ENCODE peak calls at places on chromosomes 5 and 9, in four cellular contexts. Q is IMR-90, I is H1, N is H9. C is an unnamed sample.

GRCh38 chr5:89584339-89584956 is 701.5 kb upstream of the MEF2C start:
- DNase-seq in Q (peak; percentile 52), I (no peak), N (no peak), C (no peak)

GRCh38 chr5:131769961-131770360 is 26.9 kb downstream of the FNIP1 start:
- DNase-seq in Q (no peak), I (no peak), N (no peak), C (no peak)

GRCh38 chr5:103393131-103393754 is 134.7 kb downstream of the MACIR start:
- DNase-seq in Q (no peak), I (no peak), N (peak; percentile 45), C (peak; percentile 85)

GRCh38 chr5:115262405-115263247 is at the start of gene PGGT1B:
- DNase-seq in Q (peak; percentile 55), I (peak; percentile 44), N (peak; percentile 83), C (peak; percentile 79)

GRCh38 chr5:110973510-110973909 is 98.0 kb upstream of the TSLP start:
- DNase-seq in Q (no peak), I (no peak), N (no peak), C (peak; percentile 32)

GRCh38 chr9:31848505-31849285 is 535.7 kb upstream of the ACO1 start:
- DNase-seq in Q (no peak), I (no peak), N (no peak), C (no peak)

GRCh38 chr5:29079771-29080170 is 2041.4 kb upstream of the CDH9 start:
- DNase-seq in Q (no peak), I (peak; percentile 39), N (peak; percentile 63), C (peak; percentile 88)

GRCh38 chr9:116287721-116288120 is 134.1 kb downstream of the PAPPA start:
- DNase-seq in Q (peak; percentile 73), I (no peak), N (no peak), C (no peak)

GRCh38 chr9:95757026-95757425 is 118.5 kb upstream of the ERCC6L2 start:
- DNase-seq in Q (peak; percentile 78), I (no peak), N (no peak), C (no peak)

GRCh38 chr5:76836585-76836984 is 13.2 kb upstream of the S100Z start:
- DNase-seq in Q (no peak), I (no peak), N (no peak), C (no peak)

GRCh38 chr5:157051604-157052245 is 7.2 kb downstream of the HAVCR1 start:
- DNase-seq in Q (no peak), I (no peak), N (no peak), C (no peak)

GRCh38 chr5:157217289-157218024 is 36.8 kb downstream of the ITK start:
- DNase-seq in Q (no peak), I (no peak), N (no peak), C (peak; percentile 19)

GRCh38 chr9:20624201-20625002 is 2.1 kb upstream of the MLLT3 start:
- DNase-seq in Q (peak; percentile 79), I (no peak), N (peak; percentile 41), C (peak; percentile 81)

GRCh38 chr5:172499287-172499686 is 45.0 kb upstream of the SH3PXD2B start:
- DNase-seq in Q (no peak), I (no peak), N (peak; percentile 4), C (no peak)

GRCh38 chr9:87137718-87138117 is 190.4 kb upstream of the GAS1 start:
- DNase-seq in Q (no peak), I (no peak), N (no peak), C (no peak)

GRCh38 chr9:13023498-13023897 is 248.7 kb downstream of the LURAP1L start:
- DNase-seq in Q (peak; percentile 2), I (no peak), N (no peak), C (no peak)

GRCh38 chr5:97090944-97091343 is 51.5 kb downstream of the LIX1 start:
- DNase-seq in Q (no peak), I (no peak), N (no peak), C (no peak)

GRCh38 chr9:125841444-125841843 is 94.3 kb downstream of the PBX3 start:
- DNase-seq in Q (no peak), I (no peak), N (no peak), C (no peak)

GRCh38 chr9:8349369-8349768 is 549.8 kb upstream of the DMAC1 start:
- DNase-seq in Q (no peak), I (no peak), N (no peak), C (peak; percentile 20)

GRCh38 chr5:136198453-136198852 is 5.5 kb upstream of the SMIM32 start:
- DNase-seq in Q (no peak), I (no peak), N (no peak), C (no peak)

GRCh38 chr5:124395287-124395686 is 351.2 kb downstream of the ZNF608 start:
- DNase-seq in Q (no peak), I (no peak), N (no peak), C (no peak)

GRCh38 chr5:132063090-132063911 is 2.8 kb downstream of the IL3 start:
- DNase-seq in Q (peak; percentile 64), I (peak; percentile 43), N (peak; percentile 83), C (peak; percentile 78)

GRCh38 chr5:76705574-76705973 is 10.4 kb upstream of the F2R start:
- DNase-seq in Q (no peak), I (no peak), N (no peak), C (no peak)

GRCh38 chr9:138052635-138053320 is 175.2 kb downstream of the CACNA1B start:
- DNase-seq in Q (no peak), I (no peak), N (no peak), C (no peak)

GRCh38 chr9:132319421-132320110 is 35.2 kb downstream of the SETX start:
- DNase-seq in Q (no peak), I (no peak), N (no peak), C (peak; percentile 88)

GRCh38 chr9:91689006-91689405 is 261.0 kb downstream of the ROR2 start:
- DNase-seq in Q (no peak), I (no peak), N (no peak), C (no peak)

GRCh38 chr5:142292249-142292648 is 32.6 kb downstream of the SPRY4 start:
- DNase-seq in Q (no peak), I (no peak), N (no peak), C (peak; percentile 18)
- H3K56ac ChIP-seq in Q (no peak overlapping the region), I (no peak overlapping the region), N (no peak overlapping the region), C (peak overlapping the region; percentile 38)

GRCh38 chr5:158565017-158565789 is 534.5 kb downstream of the EBF1 start:
- DNase-seq in Q (no peak), I (no peak), N (no peak), C (no peak)

GRCh38 chr5:158570502-158570901 is 529.2 kb downstream of the EBF1 start:
- DNase-seq in Q (no peak), I (no peak), N (no peak), C (peak; percentile 8)

GRCh38 chr5:158573829-158574228 is 525.9 kb downstream of the EBF1 start:
- DNase-seq in Q (no peak), I (no peak), N (no peak), C (no peak)

GRCh38 chr5:158563774-158564390 is 535.8 kb downstream of the EBF1 start:
- DNase-seq in Q (no peak), I (no peak), N (no peak), C (no peak)

GRCh38 chr5:158569534-158569933 is 530.2 kb downstream of the EBF1 start:
- DNase-seq in Q (no peak), I (no peak), N (peak; percentile 45), C (peak; percentile 94)
- H3K56ac ChIP-seq in Q (no peak overlapping the region), I (no peak overlapping the region), N (no peak overlapping the region), C (no peak overlapping the region)

GRCh38 chr5:143146161-143146560 is 257.3 kb downstream of the NR3C1 start:
- DNase-seq in Q (no peak), I (no peak), N (no peak), C (no peak)

GRCh38 chr5:143149759-143150158 is 253.7 kb downstream of the NR3C1 start:
- DNase-seq in Q (no peak), I (no peak), N (no peak), C (no peak)

GRCh38 chr5:143147382-143147781 is 256.1 kb downstream of the NR3C1 start:
- DNase-seq in Q (no peak), I (no peak), N (no peak), C (no peak)

GRCh38 chr5:143148461-143149170 is 254.9 kb downstream of the NR3C1 start:
- DNase-seq in Q (peak; percentile 76), I (no peak), N (no peak), C (no peak)

DNA sequence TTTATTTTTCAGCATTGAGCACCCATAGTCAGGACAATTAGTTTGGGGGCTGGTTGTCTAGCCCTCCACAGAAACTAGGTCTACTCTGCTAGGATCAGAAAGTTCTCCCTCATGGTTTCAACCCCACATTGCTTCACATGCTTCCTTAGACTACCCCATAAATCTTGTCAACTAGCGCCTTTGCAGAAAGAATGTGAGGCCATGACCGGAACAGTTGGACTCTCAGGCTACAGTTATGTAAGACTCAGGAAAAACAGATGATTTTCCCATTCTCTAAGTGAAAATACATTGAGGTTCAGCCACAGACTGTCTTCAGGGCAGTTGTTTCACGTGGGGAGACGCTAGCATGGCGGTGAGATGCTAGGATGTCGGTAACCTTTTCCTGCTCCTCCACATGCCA is 255.6 kb downstream of the NR3C1 start:
- DNase-seq in Q (peak; percentile 57), I (no peak), N (no peak), C (no peak)
- H3K56ac ChIP-seq in Q (no peak overlapping the region), I (no peak overlapping the region), N (no peak overlapping the region), C (no peak overlapping the region)

DNA sequence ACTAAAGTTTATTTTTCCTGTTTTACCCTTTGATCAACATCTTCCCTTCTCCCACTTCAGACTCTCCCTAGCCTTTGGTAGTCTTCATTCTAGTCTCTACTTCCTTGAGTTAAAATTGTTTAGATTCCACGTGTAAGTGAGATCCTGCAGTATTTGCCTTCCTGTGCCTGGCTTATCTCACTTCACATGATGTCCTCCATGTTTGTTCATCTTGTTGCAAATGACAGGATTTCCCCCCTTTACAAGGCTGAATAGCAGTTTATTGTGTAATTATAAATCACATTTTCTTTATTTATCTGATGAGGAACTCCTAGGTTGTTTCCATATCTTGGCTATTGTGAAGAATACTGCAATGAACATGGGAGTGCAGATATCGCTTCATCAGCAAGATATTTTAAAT is 461.7 kb downstream of the CHSY3 start:
- DNase-seq in Q (no peak), I (no peak), N (no peak), C (peak; percentile 35)
- H3K56ac ChIP-seq in Q (no peak overlapping the region), I (no peak overlapping the region), N (no peak overlapping the region), C (no peak overlapping the region)

GRCh38 chr9:35559792-35560530 is 45.1 kb upstream of the TESK1 start:
- DNase-seq in Q (no peak), I (no peak), N (no peak), C (no peak)

GRCh38 chr9:35558185-35558584 is 46.9 kb upstream of the TESK1 start:
- DNase-seq in Q (no peak), I (no peak), N (no peak), C (no peak)

GRCh38 chr9:35562895-35563746 is 41.9 kb upstream of the TESK1 start:
- DNase-seq in Q (no peak), I (no peak), N (no peak), C (no peak)

GRCh38 chr9:35561468-35562261 is 43.4 kb upstream of the TESK1 start:
- DNase-seq in Q (no peak), I (no peak), N (no peak), C (no peak)

DNA sequence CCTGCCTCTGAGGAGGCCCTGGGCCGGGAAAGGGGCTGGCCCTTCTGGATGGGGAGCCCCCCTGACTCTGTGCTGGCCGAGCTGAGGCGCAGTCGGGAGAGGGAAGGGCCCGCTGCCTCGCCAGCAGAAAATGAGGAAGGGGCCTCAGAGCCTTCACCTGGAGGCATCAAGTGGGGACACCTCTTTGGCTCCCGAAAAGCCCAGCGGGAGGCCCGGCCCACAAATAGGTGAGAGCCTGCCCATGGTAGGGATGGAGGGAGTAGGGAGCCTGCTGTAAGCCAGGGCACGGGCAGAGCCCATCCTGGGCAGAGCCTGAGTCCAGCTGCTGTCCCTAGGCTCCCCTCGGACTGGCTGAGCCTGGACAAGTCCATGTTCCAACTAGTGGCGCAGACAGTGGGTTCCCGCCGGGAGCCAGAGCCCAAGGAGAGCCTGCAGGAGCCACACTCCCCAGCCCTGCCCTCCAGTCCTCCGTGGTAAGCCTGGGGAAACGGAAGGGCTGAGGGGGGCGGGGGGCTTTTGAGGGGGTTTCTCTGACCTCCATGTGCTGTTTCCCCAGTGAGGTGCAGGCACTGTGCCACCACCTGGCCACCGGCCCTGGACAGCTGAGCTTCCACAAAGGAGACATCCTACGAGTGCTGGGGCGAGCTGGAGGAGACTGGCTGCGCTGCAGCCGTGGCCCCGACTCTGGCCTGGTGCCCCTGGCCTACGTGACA is 44.3 kb upstream of the TESK1 start:
- DNase-seq in Q (no peak), I (no peak), N (no peak), C (no peak)
- H3K56ac ChIP-seq in Q (no peak overlapping the region), I (no peak overlapping the region), N (no peak overlapping the region), C (no peak overlapping the region)

C was measured in mesendoderm.